ENCODE peak calls at places on chromosome 21, in six cellular contexts. K, G, C, J, I and T are unnamed samples.

GRCh38 chr21:28804089-28804670 is 188.5 kb downstream of the LTN1 start:
- DNase-seq in K (no peak), G (no peak), C (no peak), J (no peak), I (no peak), T (no peak)

GRCh38 chr21:15741510-15741909 is 11.7 kb downstream of the USP25 start:
- DNase-seq in K (no peak), G (no peak), C (no peak), J (no peak), I (no peak), T (no peak)

GRCh38 chr21:16040601-16041000 is 310.8 kb downstream of the USP25 start:
- DNase-seq in K (no peak), G (peak; percentile 2), C (no peak), J (no peak), I (no peak), T (no peak)

GRCh38 chr21:28521932-28522826 is 470.5 kb downstream of the LTN1 start:
- DNase-seq in K (no peak), G (no peak), C (no peak), J (peak; percentile 45), I (peak; percentile 5), T (no peak)

GRCh38 chr21:18253252-18253651 is 8.6 kb downstream of the CHODL start:
- DNase-seq in K (no peak), G (no peak), C (no peak), J (no peak), I (no peak), T (no peak)

GRCh38 chr21:31162827-31163226 is 124.6 kb upstream of the KRTAP19-8 start:
- DNase-seq in K (no peak), G (no peak), C (no peak), J (no peak), I (no peak), T (no peak)

GRCh38 chr21:16169102-16169511 is 439.3 kb downstream of the USP25 start:
- DNase-seq in K (no peak), G (no peak), C (no peak), J (no peak), I (no peak), T (no peak)

GRCh38 chr21:17495680-17496079 is 17.2 kb upstream of the CXADR start:
- DNase-seq in K (no peak), G (peak; percentile 71), C (no peak), J (no peak), I (no peak), T (no peak)

GRCh38 chr21:38768385-38769071 is 37.2 kb upstream of the ETS2 start:
- DNase-seq in K (no peak), G (no peak), C (peak; percentile 26), J (no peak), I (no peak), T (no peak)

GRCh38 chr21:39020751-39021474 is 162.3 kb downstream of the PSMG1 start:
- DNase-seq in K (no peak), G (peak; percentile 64), C (no peak), J (no peak), I (no peak), T (no peak)

GRCh38 chr21:38343691-38344090 is 86.9 kb downstream of the KCNJ15 start:
- DNase-seq in K (no peak), G (no peak), C (no peak), J (no peak), I (no peak), T (no peak)

GRCh38 chr21:45161039-45161945 is 86.9 kb downstream of the ADARB1 start:
- DNase-seq in K (no peak), G (no peak), C (no peak), J (no peak), I (no peak), T (no peak)

GRCh38 chr21:16181024-16181423 is 451.2 kb downstream of the USP25 start:
- DNase-seq in K (no peak), G (no peak), C (no peak), J (no peak), I (no peak), T (no peak)

GRCh38 chr21:33578214-33578613 is 10.3 kb downstream of the DONSON start:
- DNase-seq in K (no peak), G (no peak), C (no peak), J (no peak), I (no peak), T (no peak)

GRCh38 chr21:38561205-38561604 is 62.9 kb upstream of the ERG start:
- DNase-seq in K (no peak), G (no peak), C (no peak), J (no peak), I (no peak), T (no peak)

GRCh38 chr21:39451332-39452206 is at the start of gene SH3BGR:
- DNase-seq in K (no peak), G (no peak), C (peak; percentile 73), J (peak; percentile 93), I (peak; percentile 33), T (peak; percentile 70)

GRCh38 chr21:31248598-31248997 is 95.5 kb downstream of the TIAM1 start:
- DNase-seq in K (no peak), G (no peak), C (no peak), J (no peak), I (no peak), T (no peak)

GRCh38 chr21:39675595-39675994 is 62.9 kb downstream of the B3GALT5 start:
- DNase-seq in K (no peak), G (no peak), C (no peak), J (peak; percentile 57), I (no peak), T (peak; percentile 32)

DNA sequence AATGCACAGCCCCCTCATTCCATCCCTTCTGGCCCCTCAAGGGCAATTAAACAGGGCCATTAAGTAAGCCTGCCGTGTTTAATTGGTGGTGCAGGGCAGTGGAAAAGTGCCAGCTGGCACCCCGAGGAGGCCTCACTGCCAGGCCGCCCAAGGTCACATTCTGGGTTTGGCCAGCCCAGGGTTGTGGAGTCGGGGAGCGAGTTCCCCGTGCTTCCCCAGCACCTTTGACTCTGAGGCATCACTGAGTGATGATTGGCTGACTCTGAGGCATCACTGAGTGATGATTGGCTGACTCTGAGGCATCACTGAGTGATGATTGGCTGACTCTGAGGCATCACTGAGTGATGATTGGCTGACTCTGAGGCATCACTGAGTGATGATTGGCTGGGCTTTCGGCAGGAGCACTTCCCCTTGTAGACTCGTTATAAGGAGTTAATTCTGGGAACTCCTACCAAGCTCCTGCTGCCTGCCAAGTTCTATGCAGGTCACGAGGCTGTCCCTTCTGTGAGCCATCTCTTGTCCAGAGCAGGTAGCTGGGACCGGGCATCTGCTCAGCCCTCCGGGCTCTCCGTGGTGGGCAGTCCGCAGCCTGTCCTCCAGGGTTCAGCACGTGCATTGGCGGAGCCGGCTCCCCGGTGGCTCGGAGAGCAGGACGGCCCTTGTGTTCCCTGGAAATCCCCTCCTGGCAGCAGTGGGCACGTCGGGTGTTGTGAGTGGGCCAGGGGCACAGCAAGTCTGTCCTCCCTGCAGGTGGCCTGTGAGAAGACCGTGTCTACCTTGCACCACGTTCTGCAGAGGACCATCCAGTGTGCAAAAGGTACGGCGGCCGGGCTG is 20.9 kb downstream of the CSTB start:
- DNase-seq in K (no peak), G (no peak), C (no peak), J (no peak), I (no peak), T (no peak)
- TF ChIP-seq CREB1 in K (no peak), G (no peak), C (peak; percentile 5), J (no peak), I (no peak), T (no peak)

GRCh38 chr21:34936874-34937563 is 112.1 kb downstream of the RUNX1 start:
- DNase-seq in K (no peak), G (peak; percentile 48), C (no peak), J (no peak), I (no peak), T (no peak)
- TF ChIP-seq CREB1 in K (no peak), G (no peak), C (no peak), J (no peak), I (no peak), T (no peak)

DNA sequence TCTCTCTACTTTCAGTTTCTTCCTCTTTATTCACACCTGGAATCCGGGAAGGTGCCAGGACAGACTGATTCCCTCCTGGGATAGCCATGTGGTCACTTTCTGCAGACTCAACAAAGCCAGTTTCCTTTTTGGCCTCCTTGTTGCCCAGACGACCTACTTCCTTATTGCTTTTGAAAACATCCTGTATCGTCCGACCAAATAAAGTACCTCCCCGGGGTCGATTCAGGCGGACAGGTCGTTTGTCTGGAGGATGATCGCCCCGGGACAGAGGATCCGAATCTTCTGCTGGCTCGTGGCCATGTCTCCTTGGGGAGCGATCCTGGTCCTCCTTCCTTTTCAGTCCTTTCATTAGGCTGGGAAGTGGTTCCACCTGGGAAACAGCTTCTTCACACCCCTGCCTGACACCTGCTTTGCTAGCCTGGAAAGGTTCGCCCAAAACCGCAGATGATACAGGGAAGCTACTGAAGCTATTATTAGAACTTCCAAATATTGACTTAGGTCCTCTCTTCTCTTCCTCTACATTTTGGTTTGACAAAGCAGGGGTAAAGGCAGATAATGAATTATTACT is 1.2 kb downstream of the MCM3AP start:
- DNase-seq in K (no peak), G (no peak), C (no peak), J (no peak), I (no peak), T (no peak)
- TF ChIP-seq CREB1 in K (no peak), G (no peak), C (no peak), J (no peak), I (no peak), T (no peak)

DNA sequence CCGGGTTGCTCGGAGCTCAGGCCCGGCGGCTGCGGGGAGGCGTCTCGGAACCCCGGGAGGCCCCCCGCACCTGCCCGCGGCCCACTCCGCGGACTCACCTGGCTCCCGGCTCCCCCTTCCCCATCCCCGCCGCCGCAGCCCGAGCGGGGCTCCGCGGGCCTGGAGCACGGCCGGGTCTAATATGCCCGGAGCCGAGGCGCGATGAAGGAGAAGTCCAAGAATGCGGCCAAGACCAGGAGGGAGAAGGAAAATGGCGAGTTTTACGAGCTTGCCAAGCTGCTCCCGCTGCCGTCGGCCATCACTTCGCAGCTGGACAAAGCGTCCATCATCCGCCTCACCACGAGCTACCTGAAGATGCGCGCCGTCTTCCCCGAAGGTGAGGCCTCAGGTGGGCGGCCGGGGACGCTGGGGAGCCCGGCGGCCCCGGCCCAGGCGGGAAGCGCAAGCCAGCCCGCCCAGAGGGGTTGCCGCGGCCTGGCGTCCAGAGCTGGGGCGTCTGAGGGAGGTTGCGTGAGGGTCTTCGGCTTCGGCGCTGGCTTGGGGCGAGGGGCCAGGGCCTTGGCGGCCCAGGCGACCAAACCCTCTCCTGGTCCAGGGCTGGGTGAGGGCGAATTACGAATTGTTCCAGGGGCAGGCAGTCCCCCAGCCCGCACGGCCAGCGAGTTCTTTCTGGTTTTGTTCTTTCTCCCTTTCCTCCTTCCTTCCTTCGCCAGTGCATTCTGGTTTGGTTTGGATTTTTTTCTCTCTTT is 805 bp downstream of the SIM2 start:
- DNase-seq in K (no peak), G (no peak), C (no peak), J (peak; percentile 46), I (no peak), T (no peak)
- TF ChIP-seq CREB1 in K (no peak), G (no peak), C (no peak), J (no peak), I (no peak), T (no peak)